ENCODE peak calls at places on chromosomes 3 and 15, in eight cellular contexts. One of them, this sample, is unnamed.

GRCh38 chr15:79329186-79329611 is 18.3 kb downstream of the TMED3 start:
- DNase-seq in heart left ventricle: no peak
- DNase-seq in HCT116: no peak
- DNase-seq in coronary artery: no peak
- DNase-seq in cardiac muscle cell: no peak
- DNase-seq in left ventricle myocardium inferior: no peak
- DNase-seq in OCI-LY7: no peak
- DNase-seq in PC-9: peak
- DNase-seq in this sample: no peak

GRCh38 chr3:46544771-46545503 is 21.2 kb downstream of the LRRC2 start:
- DNase-seq in heart left ventricle: no peak
- DNase-seq in HCT116: no peak
- DNase-seq in coronary artery: no peak
- DNase-seq in cardiac muscle cell: no peak
- DNase-seq in left ventricle myocardium inferior: no peak
- DNase-seq in OCI-LY7: no peak
- DNase-seq in PC-9: peak
- DNase-seq in this sample: no peak

GRCh38 chr3:40780801-40781406 is 256.1 kb downstream of the ZNF621 start:
- DNase-seq in heart left ventricle: peak
- DNase-seq in HCT116: no peak
- DNase-seq in coronary artery: no peak
- DNase-seq in cardiac muscle cell: no peak
- DNase-seq in left ventricle myocardium inferior: peak
- DNase-seq in OCI-LY7: no peak
- DNase-seq in PC-9: peak
- DNase-seq in this sample: no peak

GRCh38 chr3:7650466-7650865 is 789.6 kb downstream of the GRM7 start:
- DNase-seq in heart left ventricle: no peak
- DNase-seq in HCT116: no peak
- DNase-seq in coronary artery: no peak
- DNase-seq in cardiac muscle cell: no peak
- DNase-seq in left ventricle myocardium inferior: no peak
- DNase-seq in OCI-LY7: no peak
- DNase-seq in PC-9: no peak
- DNase-seq in this sample: no peak

GRCh38 chr3:151096697-151097096 is 11.2 kb downstream of the MED12L start:
- DNase-seq in heart left ventricle: no peak
- DNase-seq in HCT116: no peak
- DNase-seq in coronary artery: no peak
- DNase-seq in cardiac muscle cell: peak
- DNase-seq in left ventricle myocardium inferior: no peak
- DNase-seq in OCI-LY7: no peak
- DNase-seq in PC-9: no peak
- DNase-seq in this sample: no peak

GRCh38 chr3:12910356-12911099 is 69.2 kb upstream of the RPL32 start:
- DNase-seq in heart left ventricle: peak
- DNase-seq in HCT116: no peak
- DNase-seq in coronary artery: no peak
- DNase-seq in cardiac muscle cell: no peak
- DNase-seq in left ventricle myocardium inferior: no peak
- DNase-seq in OCI-LY7: no peak
- DNase-seq in PC-9: no peak
- DNase-seq in this sample: peak

GRCh38 chr15:89494941-89495637 is 1.3 kb downstream of the RHCG start:
- DNase-seq in heart left ventricle: no peak
- DNase-seq in HCT116: no peak
- DNase-seq in coronary artery: peak
- DNase-seq in cardiac muscle cell: no peak
- DNase-seq in left ventricle myocardium inferior: no peak
- DNase-seq in OCI-LY7: peak
- DNase-seq in PC-9: no peak
- DNase-seq in this sample: peak

GRCh38 chr3:4834403-4834866 is 144.8 kb upstream of the BHLHE40 start:
- DNase-seq in heart left ventricle: no peak
- DNase-seq in HCT116: no peak
- DNase-seq in coronary artery: no peak
- DNase-seq in cardiac muscle cell: no peak
- DNase-seq in left ventricle myocardium inferior: no peak
- DNase-seq in OCI-LY7: no peak
- DNase-seq in PC-9: no peak
- DNase-seq in this sample: no peak

DNA sequence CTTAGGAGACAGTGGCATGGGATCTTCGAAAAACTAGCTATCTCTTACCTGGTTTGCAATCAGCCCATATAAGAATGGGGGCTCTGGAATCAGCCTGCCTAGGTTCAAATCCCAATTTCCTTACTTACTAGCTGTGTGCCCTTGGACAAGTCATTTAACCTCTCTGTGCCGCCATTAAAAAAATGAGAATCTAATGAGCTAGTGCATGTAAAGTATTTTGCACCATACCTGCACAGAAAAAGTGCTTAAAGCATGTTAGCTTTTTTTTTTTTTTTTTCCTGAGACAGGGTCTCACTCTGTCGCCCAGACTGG is 181.8 kb downstream of the SHQ1 start:
- DNase-seq in heart left ventricle: no peak
- DNase-seq in HCT116: no peak
- DNase-seq in coronary artery: no peak
- DNase-seq in cardiac muscle cell: no peak
- DNase-seq in left ventricle myocardium inferior: no peak
- DNase-seq in OCI-LY7: no peak
- DNase-seq in PC-9: no peak
- DNase-seq in this sample: no peak
- TF ChIP-seq CTCF in heart left ventricle: no peak
- TF ChIP-seq CTCF in HCT116: no peak
- TF ChIP-seq CTCF in coronary artery: no peak
- TF ChIP-seq CTCF in cardiac muscle cell: no peak
- TF ChIP-seq CTCF in left ventricle myocardium inferior: no peak
- TF ChIP-seq CTCF in OCI-LY7: peak
- TF ChIP-seq CTCF in PC-9: no peak
- TF ChIP-seq CTCF in this sample: no peak

GRCh38 chr3:36904641-36905040 is 40.2 kb downstream of the TRANK1 start:
- DNase-seq in heart left ventricle: peak
- DNase-seq in HCT116: no peak
- DNase-seq in coronary artery: no peak
- DNase-seq in cardiac muscle cell: peak
- DNase-seq in left ventricle myocardium inferior: no peak
- DNase-seq in OCI-LY7: no peak
- DNase-seq in PC-9: no peak
- DNase-seq in this sample: peak

GRCh38 chr3:36900474-36901443 is 44.1 kb downstream of the TRANK1 start:
- DNase-seq in heart left ventricle: no peak
- DNase-seq in HCT116: no peak
- DNase-seq in coronary artery: no peak
- DNase-seq in cardiac muscle cell: no peak
- DNase-seq in left ventricle myocardium inferior: no peak
- DNase-seq in OCI-LY7: peak
- DNase-seq in PC-9: no peak
- DNase-seq in this sample: no peak

GRCh38 chr3:36905545-36905944 is 39.3 kb downstream of the TRANK1 start:
- DNase-seq in heart left ventricle: no peak
- DNase-seq in HCT116: no peak
- DNase-seq in coronary artery: no peak
- DNase-seq in cardiac muscle cell: no peak
- DNase-seq in left ventricle myocardium inferior: no peak
- DNase-seq in OCI-LY7: no peak
- DNase-seq in PC-9: no peak
- DNase-seq in this sample: no peak

GRCh38 chr3:36903119-36903882 is 41.6 kb downstream of the TRANK1 start:
- DNase-seq in heart left ventricle: no peak
- DNase-seq in HCT116: no peak
- DNase-seq in coronary artery: no peak
- DNase-seq in cardiac muscle cell: no peak
- DNase-seq in left ventricle myocardium inferior: no peak
- DNase-seq in OCI-LY7: no peak
- DNase-seq in PC-9: no peak
- DNase-seq in this sample: no peak

DNA sequence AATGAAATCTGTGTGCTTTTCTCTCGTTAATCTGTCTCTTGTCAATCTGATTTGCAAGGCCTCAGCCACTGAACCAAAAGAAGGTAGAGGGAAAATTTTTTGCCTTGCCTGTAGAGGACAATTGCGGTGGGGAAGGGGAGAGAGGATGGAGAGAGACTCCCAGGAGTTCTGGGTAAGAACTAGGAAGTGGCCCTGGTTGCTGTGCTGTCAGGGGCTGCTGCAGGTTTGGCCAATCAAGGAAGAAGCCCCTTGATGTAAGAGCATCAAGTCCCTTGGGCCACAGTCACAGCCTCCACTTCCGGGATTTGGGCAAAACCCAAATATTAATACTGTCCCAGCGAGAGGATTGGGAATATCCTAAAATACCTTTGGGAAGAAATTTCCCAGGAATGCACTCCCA is 43.3 kb downstream of the TRANK1 start:
- DNase-seq in heart left ventricle: no peak
- DNase-seq in HCT116: no peak
- DNase-seq in coronary artery: no peak
- DNase-seq in cardiac muscle cell: no peak
- DNase-seq in left ventricle myocardium inferior: no peak
- DNase-seq in OCI-LY7: no peak
- DNase-seq in PC-9: no peak
- DNase-seq in this sample: no peak
- H3K4me3 ChIP-seq in heart left ventricle: no peak
- H3K4me3 ChIP-seq in HCT116: no peak
- H3K4me3 ChIP-seq in coronary artery: no peak
- H3K4me3 ChIP-seq in cardiac muscle cell: no peak
- H3K4me3 ChIP-seq in left ventricle myocardium inferior: no peak
- H3K4me3 ChIP-seq in OCI-LY7: no peak
- H3K4me3 ChIP-seq in PC-9: no peak
- H3K4me3 ChIP-seq in this sample: no peak

GRCh38 chr3:123735456-123735855 is 148.7 kb downstream of the MYLK start:
- DNase-seq in heart left ventricle: no peak
- DNase-seq in HCT116: no peak
- DNase-seq in coronary artery: no peak
- DNase-seq in cardiac muscle cell: no peak
- DNase-seq in left ventricle myocardium inferior: no peak
- DNase-seq in OCI-LY7: no peak
- DNase-seq in PC-9: no peak
- DNase-seq in this sample: no peak

GRCh38 chr3:123733341-123733740 is 148.5 kb upstream of the HACD2 start:
- DNase-seq in heart left ventricle: no peak
- DNase-seq in HCT116: no peak
- DNase-seq in coronary artery: no peak
- DNase-seq in cardiac muscle cell: no peak
- DNase-seq in left ventricle myocardium inferior: no peak
- DNase-seq in OCI-LY7: no peak
- DNase-seq in PC-9: no peak
- DNase-seq in this sample: no peak

GRCh38 chr3:123732447-123732846 is 147.6 kb upstream of the HACD2 start:
- DNase-seq in heart left ventricle: no peak
- DNase-seq in HCT116: no peak
- DNase-seq in coronary artery: no peak
- DNase-seq in cardiac muscle cell: no peak
- DNase-seq in left ventricle myocardium inferior: no peak
- DNase-seq in OCI-LY7: no peak
- DNase-seq in PC-9: peak
- DNase-seq in this sample: no peak

GRCh38 chr3:123734527-123734902 is 149.6 kb downstream of the MYLK start:
- DNase-seq in heart left ventricle: no peak
- DNase-seq in HCT116: no peak
- DNase-seq in coronary artery: no peak
- DNase-seq in cardiac muscle cell: no peak
- DNase-seq in left ventricle myocardium inferior: no peak
- DNase-seq in OCI-LY7: no peak
- DNase-seq in PC-9: no peak
- DNase-seq in this sample: no peak

DNA sequence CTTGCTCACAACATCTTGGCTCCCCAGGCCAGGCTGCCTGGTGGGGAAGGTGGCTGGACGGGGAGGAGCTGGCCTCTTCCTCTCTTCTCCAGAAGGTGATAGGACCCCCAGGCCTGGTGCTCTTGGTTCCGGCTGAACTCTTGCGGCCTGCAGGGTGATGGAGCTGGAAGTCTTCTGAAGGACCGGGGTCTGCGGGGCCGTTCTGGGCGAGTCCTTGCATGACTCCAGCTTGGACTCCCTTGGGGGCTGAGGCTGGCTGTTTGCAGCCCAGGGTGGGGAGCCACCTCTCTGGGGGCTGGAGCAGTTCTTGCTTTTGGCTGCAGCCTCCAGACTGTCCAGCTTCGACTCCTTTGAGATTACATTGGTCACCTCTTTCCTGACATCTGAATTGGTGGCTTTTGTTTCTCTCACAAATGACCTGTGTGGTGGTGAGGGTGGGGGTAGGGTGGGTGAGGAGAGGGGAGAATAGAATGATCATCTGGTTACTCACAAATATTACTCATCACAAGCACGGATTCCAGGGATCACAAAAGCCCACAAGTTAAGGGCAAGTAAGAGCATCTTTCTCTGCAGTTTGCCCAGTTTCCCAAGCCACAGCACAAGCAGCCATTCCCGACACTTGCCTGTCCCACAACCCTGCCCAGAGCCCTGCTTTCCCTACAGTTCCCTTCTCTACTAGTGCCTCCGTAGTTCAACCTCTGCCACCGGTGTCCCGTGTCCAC is 149.1 kb upstream of the HACD2 start:
- DNase-seq in heart left ventricle: no peak
- DNase-seq in HCT116: no peak
- DNase-seq in coronary artery: no peak
- DNase-seq in cardiac muscle cell: no peak
- DNase-seq in left ventricle myocardium inferior: no peak
- DNase-seq in OCI-LY7: no peak
- DNase-seq in PC-9: peak
- DNase-seq in this sample: no peak
- H3K27ac ChIP-seq in heart left ventricle: no peak
- H3K27ac ChIP-seq in HCT116: no peak
- H3K27ac ChIP-seq in coronary artery: no peak
- H3K27ac ChIP-seq in cardiac muscle cell: no peak
- H3K27ac ChIP-seq in left ventricle myocardium inferior: no peak
- H3K27ac ChIP-seq in OCI-LY7: no peak
- H3K27ac ChIP-seq in PC-9: no peak
- H3K27ac ChIP-seq in this sample: no peak

GRCh38 chr15:31131853-31132375 is 30.4 kb upstream of the TRPM1 start:
- DNase-seq in heart left ventricle: no peak
- DNase-seq in HCT116: no peak
- DNase-seq in coronary artery: no peak
- DNase-seq in cardiac muscle cell: no peak
- DNase-seq in left ventricle myocardium inferior: no peak
- DNase-seq in OCI-LY7: no peak
- DNase-seq in PC-9: no peak
- DNase-seq in this sample: peak

GRCh38 chr15:31136612-31137328 is 35.2 kb upstream of the TRPM1 start:
- DNase-seq in heart left ventricle: no peak
- DNase-seq in HCT116: no peak
- DNase-seq in coronary artery: no peak
- DNase-seq in cardiac muscle cell: no peak
- DNase-seq in left ventricle myocardium inferior: no peak
- DNase-seq in OCI-LY7: no peak
- DNase-seq in PC-9: no peak
- DNase-seq in this sample: no peak

GRCh38 chr15:31135523-31135922 is 34.0 kb upstream of the TRPM1 start:
- DNase-seq in heart left ventricle: no peak
- DNase-seq in HCT116: no peak
- DNase-seq in coronary artery: no peak
- DNase-seq in cardiac muscle cell: no peak
- DNase-seq in left ventricle myocardium inferior: no peak
- DNase-seq in OCI-LY7: no peak
- DNase-seq in PC-9: no peak
- DNase-seq in this sample: no peak

GRCh38 chr15:31133890-31134289 is 32.4 kb upstream of the TRPM1 start:
- DNase-seq in heart left ventricle: no peak
- DNase-seq in HCT116: no peak
- DNase-seq in coronary artery: no peak
- DNase-seq in cardiac muscle cell: no peak
- DNase-seq in left ventricle myocardium inferior: no peak
- DNase-seq in OCI-LY7: no peak
- DNase-seq in PC-9: no peak
- DNase-seq in this sample: no peak

DNA sequence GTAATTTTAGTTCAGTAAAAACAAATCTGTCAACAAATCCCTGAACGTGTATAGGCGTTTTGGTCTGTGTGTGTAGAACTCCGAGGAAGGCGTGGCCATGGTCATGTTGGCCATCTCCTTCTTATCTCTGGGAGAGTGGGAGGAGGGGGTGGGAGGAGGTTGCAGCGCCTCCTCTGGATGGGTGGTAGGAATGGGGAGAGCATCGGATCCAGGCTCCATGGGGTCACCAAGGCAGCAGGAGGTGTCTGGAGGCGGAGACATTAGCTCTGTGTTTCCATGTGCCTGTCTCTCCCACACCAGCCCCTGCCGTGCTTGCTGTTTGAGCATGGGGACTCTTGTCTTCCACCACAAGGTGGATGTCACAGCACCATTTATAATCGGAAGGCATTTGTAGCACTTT is 34.5 kb upstream of the TRPM1 start:
- DNase-seq in heart left ventricle: no peak
- DNase-seq in HCT116: no peak
- DNase-seq in coronary artery: no peak
- DNase-seq in cardiac muscle cell: no peak
- DNase-seq in left ventricle myocardium inferior: no peak
- DNase-seq in OCI-LY7: no peak
- DNase-seq in PC-9: no peak
- DNase-seq in this sample: peak
- TF ChIP-seq CTCF in heart left ventricle: no peak
- TF ChIP-seq CTCF in HCT116: no peak
- TF ChIP-seq CTCF in coronary artery: no peak
- TF ChIP-seq CTCF in cardiac muscle cell: no peak
- TF ChIP-seq CTCF in left ventricle myocardium inferior: no peak
- TF ChIP-seq CTCF in OCI-LY7: no peak
- TF ChIP-seq CTCF in PC-9: no peak
- TF ChIP-seq CTCF in this sample: peak